ENCODE peak calls at places on chromosomes 7 and 10, in seven cellular contexts. I is K562, J is HCT116, T is A549, N is HepG2, S is SK-N-SH, O is GM12878. M is an unnamed sample. For H3K9me3, the result is how much of the 10 kb centered on the place peaks cover.

GRCh38 chr10:68560916-68561691 is 967 bp downstream of the TET1 start:
- DNase-seq in J (no peak), S (peak), T (no peak), I (peak), O (no peak), N (peak), M (no peak)

GRCh38 chr10:976316-976715 is 11.9 kb upstream of the GTPBP4 start:
- DNase-seq in S (no peak), I (no peak), O (no peak), T (no peak), N (no peak), J (no peak), M (no peak)

GRCh38 chr10:80522756-80523363 is 14.8 kb upstream of the SH2D4B start:
- DNase-seq in T (no peak), O (no peak), N (no peak), I (no peak), S (no peak), J (no peak), M (no peak)

GRCh38 chr7:159067870-159068787 is 76.5 kb downstream of the VIPR2 start:
- DNase-seq in O (no peak), N (no peak), T (no peak), J (no peak), S (no peak), I (peak), M (no peak)

GRCh38 chr10:125543796-125544195 is 139.2 kb downstream of the TEX36 start:
- DNase-seq in S (no peak), N (no peak), J (no peak), O (no peak), I (no peak), T (no peak), M (no peak)

GRCh38 chr7:13839063-13839462 is 150.4 kb downstream of the ETV1 start:
- DNase-seq in N (no peak), I (no peak), S (no peak), J (no peak), O (no peak), T (no peak), M (no peak)

GRCh38 chr7:74380720-74381119 is 73.0 kb upstream of the GTF2IRD1 start:
- DNase-seq in O (no peak), J (no peak), T (no peak), S (no peak), N (peak), I (no peak), M (no peak)

GRCh38 chr7:91306266-91306665 is 42.0 kb downstream of the FZD1 start:
- DNase-seq in J (no peak), O (no peak), T (no peak), N (no peak), S (no peak), I (no peak), M (no peak)

GRCh38 chr10:125953778-125954385 is 57.5 kb downstream of the FANK1 start:
- DNase-seq in S (no peak), T (peak), J (no peak), I (no peak), N (no peak), O (no peak), M (no peak)

GRCh38 chr7:32250494-32251260 is 180.5 kb upstream of the PDE1C start:
- DNase-seq in J (no peak), S (no peak), I (no peak), N (no peak), O (no peak), T (no peak), M (no peak)

GRCh38 chr7:142459557-142459963 is 201.7 kb upstream of the PRSS58 start:
- DNase-seq in T (peak), S (peak), O (no peak), N (peak), I (peak), J (peak), M (no peak)

GRCh38 chr10:8054498-8055407 is at the start of gene GATA3:
- DNase-seq in I (peak), O (no peak), S (peak), N (no peak), T (peak), J (no peak), M (no peak)

GRCh38 chr7:22193361-22194016 is 163.5 kb downstream of the RAPGEF5 start:
- DNase-seq in T (no peak), N (no peak), I (no peak), S (no peak), O (no peak), J (no peak), M (no peak)

GRCh38 chr10:79049931-79050895 is 18.6 kb upstream of the ZMIZ1 start:
- DNase-seq in T (no peak), S (no peak), O (no peak), N (no peak), J (no peak), I (no peak), M (no peak)

GRCh38 chr7:106126170-106126938 is 14.2 kb upstream of the SYPL1 start:
- DNase-seq in T (peak), S (no peak), I (no peak), O (no peak), N (no peak), J (no peak), M (peak)

GRCh38 chr10:11789294-11789693 is 33.9 kb upstream of the PROSER2 start:
- DNase-seq in O (no peak), T (no peak), S (no peak), N (no peak), I (no peak), J (no peak), M (no peak)

GRCh38 chr10:77501846-77502251 is 135.8 kb downstream of the KCNMA1 start:
- DNase-seq in T (no peak), S (no peak), N (no peak), O (no peak), J (no peak), I (no peak), M (peak)

GRCh38 chr7:157470017-157470322 is 133.2 kb downstream of the DNAJB6 start:
- DNase-seq in J (no peak), I (no peak), S (no peak), T (no peak), N (no peak), O (no peak), M (no peak)

GRCh38 chr7:157467496-157468212 is 130.8 kb downstream of the DNAJB6 start:
- DNase-seq in S (no peak), I (peak), T (no peak), J (no peak), O (no peak), N (no peak), M (no peak)

GRCh38 chr7:157470699-157471098 is 133.9 kb downstream of the DNAJB6 start:
- DNase-seq in J (no peak), O (no peak), N (no peak), I (no peak), T (no peak), S (no peak), M (no peak)

GRCh38 chr7:157468221-157469111 is 131.7 kb downstream of the DNAJB6 start:
- DNase-seq in T (no peak), S (no peak), O (no peak), I (no peak), N (no peak), J (no peak), M (no peak)

GRCh38 chr7:157469181-157470016 is 132.6 kb downstream of the DNAJB6 start:
- DNase-seq in S (no peak), T (no peak), J (no peak), N (no peak), I (no peak), O (no peak), M (no peak)
- H3K9me3 ChIP-seq in S (under half), T (under half), J (under half), N (under half), I (under half), O (under half), M (under half)

GRCh38 chr10:129774082-129774735 is 189.9 kb downstream of the EBF3 start:
- DNase-seq in T (no peak), N (no peak), I (no peak), O (no peak), J (no peak), S (no peak), M (no peak)
- TF ChIP-seq REST in T (no peak), N (no peak), I (no peak), O (no peak), J (no peak), S (no peak), M (no peak)

GRCh38 chr7:102432476-102433318 is 678 bp upstream of the ORAI2 start:
- DNase-seq in N (no peak), S (no peak), O (no peak), T (no peak), I (peak), J (no peak), M (no peak)
- H3K27ac ChIP-seq in N (no peak), S (peak), O (peak), T (peak), I (peak), J (no peak), M (peak)

DNA sequence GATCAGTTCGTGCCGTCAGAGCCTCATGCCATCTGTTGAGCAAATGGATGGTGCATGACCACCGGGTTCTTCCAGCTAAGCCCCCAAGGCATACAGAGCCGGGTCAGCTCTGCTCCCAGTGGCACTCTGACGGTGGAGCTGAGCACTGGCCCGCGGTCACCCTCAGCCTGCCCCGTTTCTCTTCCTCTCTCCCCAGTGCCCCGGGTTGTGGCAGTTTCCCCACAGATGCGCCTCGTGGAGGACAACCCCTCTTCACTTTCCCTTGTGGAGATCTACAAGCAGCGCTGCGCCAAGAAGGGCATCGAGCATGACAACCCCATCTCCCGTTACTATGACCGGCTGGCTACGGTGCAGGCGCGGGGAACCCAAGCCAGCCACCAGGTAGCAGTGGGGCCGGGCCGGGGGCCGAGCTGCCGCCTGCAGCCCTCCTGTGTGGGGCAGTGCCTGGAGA is 129.9 kb downstream of the TRRAP start:
- DNase-seq in J (no peak), S (no peak), T (no peak), I (no peak), N (no peak), O (no peak), M (no peak)
- H3K9me3 ChIP-seq in J (under half), S (under half), T (under half), I (under half), N (under half), O (under half), M (under half)

GRCh38 chr10:29479081-29479917 is 155.5 kb downstream of the SVIL start:
- DNase-seq in O (no peak), T (no peak), S (no peak), N (no peak), I (no peak), J (no peak), M (no peak)
- TF ChIP-seq REST in O (no peak), T (no peak), S (no peak), N (no peak), I (no peak), J (no peak), M (no peak)

DNA sequence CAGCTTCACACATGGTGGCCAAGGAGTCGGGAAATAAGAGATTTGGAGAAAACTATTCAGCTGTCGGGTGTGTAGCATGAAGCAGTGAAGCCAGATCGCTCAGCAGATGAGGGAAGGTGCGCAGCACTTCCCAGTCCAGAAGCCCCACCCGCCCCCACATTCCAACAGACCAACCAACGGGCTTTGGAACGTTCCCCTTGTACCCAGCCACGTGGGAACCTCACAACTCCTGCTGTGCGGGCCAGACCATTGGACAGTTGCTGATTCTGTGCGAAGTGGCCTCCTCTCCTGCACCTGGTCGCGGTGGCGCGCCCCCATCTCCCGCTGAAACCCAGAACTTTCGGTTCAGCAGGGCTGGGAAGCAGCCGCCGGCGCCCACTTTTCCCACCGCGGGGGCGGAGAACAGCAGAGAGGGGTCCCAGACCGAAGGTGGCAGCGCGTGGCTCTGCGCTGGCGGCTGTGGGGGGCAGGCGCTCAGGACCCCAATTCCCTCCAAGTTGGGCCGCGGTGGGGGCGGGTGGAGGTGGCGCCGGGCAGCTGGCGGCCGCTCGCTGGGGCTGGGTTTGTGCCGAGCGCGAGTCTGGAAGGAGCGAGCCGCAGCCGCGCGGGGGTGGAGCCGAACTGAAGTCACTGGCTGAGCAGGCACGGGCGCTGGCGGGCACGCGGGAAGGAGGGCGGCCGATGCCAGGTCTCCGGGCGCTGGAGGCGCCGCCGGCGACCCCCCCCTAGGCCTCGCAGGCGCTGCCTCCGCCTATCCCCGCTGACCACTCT is 1301.5 kb upstream of the SORCS1 start:
- DNase-seq in T (no peak), O (no peak), J (no peak), N (no peak), S (peak), I (no peak), M (no peak)
- H3K27ac ChIP-seq in T (no peak), O (no peak), J (no peak), N (no peak), S (no peak), I (no peak), M (no peak)

DNA sequence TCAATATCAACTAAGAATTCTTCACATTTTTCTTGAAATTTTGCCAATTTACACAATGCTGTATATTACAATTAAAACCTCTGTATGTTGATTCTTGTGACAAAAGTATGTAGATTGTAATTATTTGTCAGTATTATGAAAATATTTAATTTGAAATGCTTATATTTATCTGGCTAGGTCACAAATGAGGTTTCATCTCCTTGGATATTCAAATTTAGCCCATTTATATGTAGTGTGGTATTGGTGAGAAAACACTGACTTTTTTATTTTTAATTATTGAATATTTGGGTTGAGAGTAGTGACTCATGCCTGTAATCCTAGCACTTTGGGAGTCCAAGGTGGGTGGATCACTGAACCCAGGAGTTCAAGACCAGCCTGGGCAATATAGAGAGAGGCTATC is 2.9 kb upstream of the RARRES2 start:
- DNase-seq in S (no peak), N (no peak), J (no peak), O (no peak), T (no peak), I (no peak), M (no peak)
- H3K9me3 ChIP-seq in S (under half), N (under half), J (under half), O (under half), T (under half), I (under half), M (under half)

GRCh38 chr10:133196936-133197758 is 32.9 kb upstream of the UTF1 start:
- DNase-seq in O (no peak), T (no peak), I (no peak), S (no peak), N (no peak), J (no peak), M (no peak)
- TF ChIP-seq REST in O (no peak), T (no peak), I (no peak), S (no peak), N (no peak), J (no peak), M (no peak)

M was measured in Panc1.